ENCODE peak calls at places on chromosomes 11 and 22, in nine cellular contexts. R is epithelial cell of prostate; L is M059J; X is stimulated activated CD8-positive, alpha-beta memory T cell treated with anti-CD3 and anti-CD28 coated beads, Interleukin-2, amount 100 ng/mL, for 1 hour; P is NCI-H1092 treated with DMSO at 0.1 percent for 48 hours; C is stimulated activated CD4-positive, alpha-beta T cell treated with anti-CD3 and anti-CD28 coated beads, Interleukin-4, amount 100 ng/mL, for 48 hours; A is psoas muscle; V is upper lobe of right lung; W is nucleus accumbens. Z is an unnamed sample.

GRCh38 chr11:10866893-10867331 is 9.1 kb upstream of the ZBED5 start:
- DNase-seq in R (no peak), L (peak; percentile 44), X (no peak), P (no peak), C (no peak), A (no peak), V (no peak), W (no peak), Z (no peak)

GRCh38 chr22:39579909-39580571 is 9.5 kb downstream of the CACNA1I start:
- DNase-seq in R (no peak), L (no peak), X (no peak), P (no peak), C (no peak), A (no peak), V (no peak), W (no peak), Z (no peak)

GRCh38 chr11:17986007-17986710 is 26.7 kb downstream of the SERGEF start:
- DNase-seq in R (peak; percentile 24), L (peak; percentile 80), X (no peak), P (no peak), C (no peak), A (peak; percentile 62), V (no peak), W (no peak), Z (no peak)

GRCh38 chr11:128921790-128922189 is 20.9 kb downstream of the TP53AIP1 start:
- DNase-seq in R (no peak), L (no peak), X (no peak), P (no peak), C (no peak), A (no peak), V (no peak), W (no peak), Z (no peak)

GRCh38 chr11:31397239-31397834 is 27.7 kb downstream of the DNAJC24 start:
- DNase-seq in R (no peak), L (peak; percentile 37), X (no peak), P (peak; percentile 36), C (no peak), A (no peak), V (no peak), W (no peak), Z (no peak)

GRCh38 chr11:130636672-130637463 is 188.4 kb downstream of the ADAMTS15 start:
- DNase-seq in R (peak; percentile 91), L (peak; percentile 99), X (no peak), P (no peak), C (no peak), A (no peak), V (no peak), W (no peak), Z (no peak)

GRCh38 chr11:127574528-127574927 is 574.0 kb upstream of the KIRREL3 start:
- DNase-seq in R (no peak), L (no peak), X (no peak), P (no peak), C (no peak), A (no peak), V (no peak), W (no peak), Z (no peak)

GRCh38 chr22:44702479-44703219 is 645 bp downstream of the PRR5 start:
- DNase-seq in R (no peak), L (no peak), X (no peak), P (no peak), C (no peak), A (no peak), V (peak; percentile 76), W (no peak), Z (peak; percentile 19)

GRCh38 chr22:39244496-39245129 is at the start of gene PDGFB:
- DNase-seq in R (no peak), L (peak; percentile 52), X (no peak), P (no peak), C (no peak), A (peak; percentile 68), V (no peak), W (no peak), Z (no peak)

GRCh38 chr22:32994046-32994827 is 63.9 kb downstream of the SYN3 start:
- DNase-seq in R (no peak), L (no peak), X (no peak), P (no peak), C (no peak), A (peak; percentile 66), V (no peak), W (peak; percentile 18), Z (no peak)

GRCh38 chr11:30879322-30880020 is 293.3 kb upstream of the MPPED2 start:
- DNase-seq in R (no peak), L (peak; percentile 8), X (no peak), P (peak; percentile 96), C (no peak), A (no peak), V (no peak), W (no peak), Z (no peak)

GRCh38 chr11:79864882-79865281 is 424.1 kb upstream of the TENM4 start:
- DNase-seq in R (peak; percentile 14), L (peak; percentile 36), X (no peak), P (no peak), C (no peak), A (no peak), V (no peak), W (no peak), Z (no peak)

GRCh38 chr11:45414082-45414481 is 127.9 kb upstream of the SYT13 start:
- DNase-seq in R (no peak), L (no peak), X (no peak), P (no peak), C (no peak), A (no peak), V (no peak), W (no peak), Z (no peak)

GRCh38 chr11:86245369-86246292 is 1.1 kb downstream of the EED start:
- DNase-seq in R (no peak), L (peak; percentile 14), X (no peak), P (no peak), C (no peak), A (no peak), V (no peak), W (no peak), Z (no peak)

GRCh38 chr22:43213066-43213465 is 26.1 kb upstream of the TTLL12 start:
- DNase-seq in R (no peak), L (no peak), X (no peak), P (no peak), C (no peak), A (no peak), V (no peak), W (no peak), Z (no peak)

GRCh38 chr22:44550666-44551491 is 52.8 kb upstream of the RTL6 start:
- DNase-seq in R (peak; percentile 41), L (peak; percentile 91), X (no peak), P (peak; percentile 3), C (no peak), A (peak; percentile 67), V (peak; percentile 74), W (no peak), Z (no peak)

GRCh38 chr11:118139578-118139977 is 13.0 kb downstream of the SCN4B start:
- DNase-seq in R (no peak), L (peak; percentile 56), X (no peak), P (no peak), C (no peak), A (no peak), V (peak; percentile 5), W (no peak), Z (no peak)

GRCh38 chr11:65680192-65680743 is 17.6 kb upstream of the RELA start:
- DNase-seq in R (no peak), L (no peak), X (no peak), P (no peak), C (no peak), A (no peak), V (no peak), W (no peak), Z (no peak)

GRCh38 chr11:65785329-65786007 is 1.4 kb upstream of the OVOL1 start:
- DNase-seq in R (no peak), L (no peak), X (no peak), P (no peak), C (no peak), A (no peak), V (no peak), W (no peak), Z (no peak)